ENCODE peak calls at places on chromosomes 5 and 9, in six cellular contexts. D, J, C, T, Z and P are unnamed samples.

GRCh38 chr9:87108639-87109038 is 161.3 kb upstream of the GAS1 start:
- DNase-seq in D (no peak), J (no peak), C (no peak), T (no peak), Z (no peak), P (no peak)

GRCh38 chr9:17116400-17116837 is 18.4 kb upstream of the CNTLN start:
- DNase-seq in D (peak; percentile 41), J (no peak), C (no peak), T (no peak), Z (no peak), P (peak; percentile 59)

GRCh38 chr5:171152382-171152781 is 156.7 kb upstream of the TLX3 start:
- DNase-seq in D (peak; percentile 49), J (no peak), C (no peak), T (no peak), Z (no peak), P (peak; percentile 55)

GRCh38 chr5:1441166-1441865 is 3.9 kb downstream of the SLC6A3 start:
- DNase-seq in D (no peak), J (no peak), C (no peak), T (no peak), Z (no peak), P (no peak)

GRCh38 chr9:93189369-93190132 is 5.6 kb downstream of the WNK2 start:
- DNase-seq in D (no peak), J (no peak), C (no peak), T (no peak), Z (peak; percentile 36), P (no peak)

GRCh38 chr9:112037281-112038016 is 137.6 kb downstream of the SUSD1 start:
- DNase-seq in D (peak; percentile 88), J (no peak), C (no peak), T (no peak), Z (no peak), P (peak; percentile 33)

GRCh38 chr5:117973785-117974184 is 1014.6 kb downstream of the DTWD2 start:
- DNase-seq in D (no peak), J (no peak), C (no peak), T (no peak), Z (no peak), P (no peak)

GRCh38 chr5:53937467-53937866 is 372.9 kb downstream of the ARL15 start:
- DNase-seq in D (no peak), J (no peak), C (no peak), T (no peak), Z (no peak), P (no peak)

GRCh38 chr5:150082889-150083288 is 3.5 kb downstream of the CSF1R start:
- DNase-seq in D (no peak), J (peak; percentile 20), C (no peak), T (no peak), Z (no peak), P (no peak)